ENCODE peak calls at places on chromosomes 7 and 10, in ten cellular contexts. H, N, S, Y, G, Q, P, M, K and B are unnamed samples.
A peak's percentile ranks its signal among the peaks of the same experiment; 100 is the strongest.

GRCh38 chr7:4279210-4279609 is 402.9 kb upstream of the FOXK1 start:
- DNase-seq in Y (no peak), K (no peak), Q (no peak), P (no peak), M (no peak), G (no peak), H (no peak), N (no peak), S (no peak), B (no peak)

GRCh38 chr7:83166-83840 is 109.1 kb upstream of the FAM20C start:
- DNase-seq in S (no peak), K (peak; percentile 16), Q (no peak), Y (peak; percentile 65), N (no peak), M (no peak), H (no peak), G (no peak), P (no peak), B (no peak)

GRCh38 chr10:47420305-47421056 is 36.4 kb upstream of the ZNF488 start:
- DNase-seq in P (no peak), N (no peak), S (no peak), G (no peak), H (no peak), M (no peak), Y (no peak), Q (no peak), K (no peak), B (no peak)

GRCh38 chr10:133385214-133385613 is 6.2 kb downstream of the PAOX start:
- DNase-seq in N (no peak), K (no peak), M (no peak), H (no peak), S (no peak), Q (no peak), Y (no peak), P (no peak), G (no peak), B (no peak)

GRCh38 chr10:124525751-124526600 is 64.4 kb downstream of the LHPP start:
- DNase-seq in M (no peak), G (peak; percentile 39), P (no peak), S (no peak), N (no peak), Q (no peak), H (no peak), Y (no peak), K (no peak), B (no peak)

GRCh38 chr10:62613429-62613828 is 191.1 kb upstream of the ADO start:
- DNase-seq in Y (peak; percentile 75), P (peak; percentile 61), K (no peak), N (no peak), S (no peak), G (no peak), Q (no peak), H (no peak), M (no peak), B (peak; percentile 52)

GRCh38 chr10:71693377-71693776 is 26.2 kb downstream of the C10orf105 start:
- DNase-seq in Q (no peak), K (no peak), P (peak; percentile 19), N (no peak), H (no peak), Y (no peak), G (no peak), M (no peak), S (no peak), B (no peak)

GRCh38 chr7:10934292-10934691 is 39.4 kb upstream of the PHF14 start:
- DNase-seq in H (no peak), M (no peak), P (peak; percentile 88), N (no peak), K (no peak), Q (no peak), S (peak; percentile 10), Y (no peak), G (no peak), B (no peak)

GRCh38 chr10:18500576-18500975 is 150.8 kb downstream of the NSUN6 start:
- DNase-seq in S (no peak), N (no peak), Q (no peak), G (no peak), P (no peak), K (no peak), Y (no peak), H (no peak), M (no peak), B (no peak)

GRCh38 chr7:143361552-143362125 is 874 bp downstream of the FAM131B start:
- DNase-seq in N (no peak), Q (no peak), Y (no peak), K (no peak), G (no peak), M (peak; percentile 41), S (no peak), H (no peak), P (no peak), B (no peak)

GRCh38 chr10:49035920-49036319 is 79.4 kb downstream of the VSTM4 start:
- DNase-seq in Y (no peak), M (no peak), K (no peak), H (no peak), N (no peak), P (no peak), S (no peak), G (no peak), Q (no peak), B (no peak)

GRCh38 chr10:52951819-52952218 is 179.2 kb upstream of the MBL2 start:
- DNase-seq in Q (peak; percentile 41), N (peak; percentile 9), Y (peak; percentile 65), P (peak; percentile 65), H (no peak), M (peak; percentile 7), K (peak; percentile 62), S (no peak), G (no peak), B (peak; percentile 18)

GRCh38 chr10:103968441-103969391 is 1.8 kb downstream of the SLK start:
- DNase-seq in S (no peak), Q (peak; percentile 12), K (no peak), Y (no peak), H (no peak), N (no peak), M (no peak), G (no peak), P (peak; percentile 15), B (no peak)

GRCh38 chr10:11742779-11743298 is 657 bp downstream of the ECHDC3 start:
- DNase-seq in K (no peak), N (no peak), H (no peak), Q (no peak), M (no peak), G (peak; percentile 91), Y (no peak), S (no peak), P (no peak), B (no peak)

GRCh38 chr7:120431016-120431415 is 158.0 kb downstream of the KCND2 start:
- DNase-seq in P (no peak), S (no peak), Q (no peak), H (no peak), M (no peak), K (no peak), N (no peak), G (no peak), Y (no peak), B (no peak)

GRCh38 chr10:52353960-52354394 is 39.9 kb downstream of the DKK1 start:
- DNase-seq in H (no peak), Q (no peak), K (no peak), G (no peak), S (peak; percentile 20), N (no peak), Y (no peak), M (no peak), P (peak; percentile 55), B (no peak)

GRCh38 chr10:77279207-77279606 is 358.4 kb downstream of the KCNMA1 start:
- DNase-seq in Q (no peak), G (no peak), S (no peak), K (no peak), P (peak; percentile 33), Y (no peak), H (peak; percentile 51), N (peak; percentile 48), M (no peak), B (no peak)

GRCh38 chr10:54947605-54948004 is 146.6 kb upstream of the PCDH15 start:
- DNase-seq in Q (no peak), S (no peak), H (no peak), Y (no peak), G (no peak), N (no peak), P (no peak), M (no peak), K (no peak), B (no peak)

GRCh38 chr7:91089382-91089963 is 174.8 kb upstream of the FZD1 start:
- DNase-seq in M (peak; percentile 16), Y (peak; percentile 85), N (no peak), G (no peak), H (peak; percentile 23), Q (peak; percentile 13), P (peak; percentile 65), S (no peak), K (no peak), B (no peak)

GRCh38 chr10:3068968-3069737 is 1.8 kb downstream of the PFKP start:
- DNase-seq in N (no peak), K (no peak), H (peak; percentile 11), Y (peak; percentile 63), M (peak; percentile 47), P (peak; percentile 46), G (no peak), S (no peak), Q (no peak), B (no peak)

GRCh38 chr10:26093229-26093628 is 123.3 kb upstream of the GAD2 start:
- DNase-seq in Q (peak; percentile 32), N (no peak), M (no peak), Y (no peak), K (no peak), P (no peak), S (no peak), H (no peak), G (no peak), B (no peak)

GRCh38 chr10:132464256-132465192 is 67.5 kb downstream of the PWWP2B start:
- DNase-seq in M (no peak), Y (no peak), S (no peak), Q (no peak), H (no peak), P (peak; percentile 79), N (no peak), K (peak; percentile 93), G (peak; percentile 96), B (no peak)

GRCh38 chr10:130193033-130193432 is 56.8 kb downstream of the GLRX3 start:
- DNase-seq in G (no peak), K (no peak), Y (no peak), Q (no peak), H (no peak), N (no peak), S (no peak), M (no peak), P (no peak), B (no peak)

GRCh38 chr7:37908221-37908788 is 8.3 kb downstream of the SFRP4 start:
- DNase-seq in K (no peak), Y (no peak), H (no peak), S (peak; percentile 80), N (no peak), Q (no peak), P (no peak), M (no peak), G (no peak), B (peak; percentile 94)

GRCh38 chr10:125916977-125917376 is 20.6 kb downstream of the FANK1 start:
- DNase-seq in S (no peak), M (no peak), H (no peak), K (no peak), N (no peak), G (no peak), Y (no peak), Q (no peak), P (no peak), B (no peak)

GRCh38 chr10:13276749-13277394 is 23.0 kb downstream of the PHYH start:
- DNase-seq in G (no peak), H (no peak), Q (no peak), M (no peak), K (no peak), Y (peak; percentile 35), S (no peak), P (peak; percentile 59), N (no peak), B (peak; percentile 7)

GRCh38 chr10:17814981-17815380 is 5.8 kb downstream of the MRC1 start:
- DNase-seq in M (no peak), S (no peak), H (no peak), Q (no peak), P (no peak), K (no peak), N (no peak), Y (no peak), G (no peak), B (no peak)

GRCh38 chr7:65216469-65216868 is 157.2 kb upstream of the ZNF92 start:
- DNase-seq in M (peak; percentile 61), P (peak; percentile 41), Q (peak; percentile 82), S (no peak), N (peak; percentile 82), H (peak; percentile 64), K (peak; percentile 79), G (no peak), Y (peak; percentile 40), B (no peak)